ENCODE peak calls at places on chromosomes 16 and 17, in six cellular contexts. A is heart left ventricle, T is IMR-90, W is ovary, C is uterus, Z is breast epithelium. L is an unnamed sample.

GRCh38 chr17:10352866-10353265 is 19.9 kb downstream of the MYH13 start:
- DNase-seq in T (no peak), A (no peak), Z (no peak), W (no peak), C (no peak), L (no peak)

GRCh38 chr17:55089955-55090573 is 121.5 kb downstream of the STXBP4 start:
- DNase-seq in A (no peak), W (no peak), C (no peak), T (peak), Z (no peak), L (peak)

GRCh38 chr17:76736349-76737081 is 616 bp downstream of the SRSF2 start:
- DNase-seq in C (peak), W (peak), Z (peak), A (peak), T (peak), L (peak)

GRCh38 chr16:68656771-68657170 is 11.7 kb downstream of the CDH3 start:
- DNase-seq in C (no peak), A (no peak), Z (no peak), T (no peak), W (no peak), L (no peak)

GRCh38 chr17:2064511-2064910 is 9.6 kb downstream of the HIC1 start:
- DNase-seq in W (no peak), A (no peak), T (no peak), C (no peak), Z (no peak), L (no peak)

GRCh38 chr16:88688013-88688778 is 1.9 kb upstream of the SNAI3 start:
- DNase-seq in W (no peak), C (no peak), T (no peak), A (peak), Z (no peak), L (peak)

GRCh38 chr17:42651392-42651791 is 7.7 kb upstream of the TUBG2 start:
- DNase-seq in T (no peak), Z (no peak), W (no peak), C (no peak), A (no peak), L (no peak)

GRCh38 chr17:37384560-37385160 is 8.9 kb downstream of the C17orf78 start:
- DNase-seq in T (no peak), Z (no peak), A (no peak), C (no peak), W (no peak), L (no peak)

GRCh38 chr17:5508855-5509254 is 22.5 kb downstream of the MIS12 start:
- DNase-seq in Z (no peak), W (no peak), C (no peak), T (peak), A (no peak), L (no peak)

GRCh38 chr16:90000733-90001427 is 18.4 kb downstream of the DBNDD1 start:
- DNase-seq in T (no peak), W (no peak), Z (no peak), A (no peak), C (no peak), L (no peak)

GRCh38 chr16:53147500-53148065 is 92.8 kb downstream of the CHD9 start:
- DNase-seq in W (no peak), T (no peak), Z (no peak), C (no peak), A (no peak), L (no peak)

GRCh38 chr17:76384222-76384986 is at the start of gene SPHK1:
- DNase-seq in Z (no peak), W (peak), C (peak), A (peak), T (peak), L (peak)

GRCh38 chr17:77391668-77392375 is 251.1 kb downstream of the SEC14L1 start:
- DNase-seq in A (no peak), W (peak), C (peak), Z (peak), T (peak), L (no peak)

GRCh38 chr17:2796164-2797140 is at the start of gene RAP1GAP2:
- DNase-seq in A (peak), Z (peak), W (no peak), T (no peak), C (no peak), L (no peak)

GRCh38 chr17:48225725-48226567 is 118.4 kb downstream of the SNX11 start:
- DNase-seq in W (no peak), Z (no peak), A (no peak), C (no peak), T (no peak), L (no peak)

GRCh38 chr17:17994271-17994670 is 21.6 kb downstream of the DRC3 start:
- DNase-seq in C (no peak), W (peak), Z (no peak), A (no peak), T (no peak), L (peak)

GRCh38 chr16:56643080-56643778 is 4.8 kb downstream of the MT1A start:
- DNase-seq in A (peak), C (peak), Z (peak), T (no peak), W (peak), L (peak)

GRCh38 chr17:27878776-27879562 is 14.2 kb downstream of the LYRM9 start:
- DNase-seq in Z (no peak), W (peak), T (no peak), A (peak), C (no peak), L (no peak)

GRCh38 chr16:79887541-79888540 is 287.3 kb upstream of the MAF start:
- DNase-seq in A (no peak), Z (no peak), C (no peak), W (no peak), T (no peak), L (no peak)

GRCh38 chr16:30949655-30950515 is 1.0 kb downstream of the ORAI3 start:
- DNase-seq in T (peak), A (peak), C (peak), Z (peak), W (peak), L (peak)

DNA sequence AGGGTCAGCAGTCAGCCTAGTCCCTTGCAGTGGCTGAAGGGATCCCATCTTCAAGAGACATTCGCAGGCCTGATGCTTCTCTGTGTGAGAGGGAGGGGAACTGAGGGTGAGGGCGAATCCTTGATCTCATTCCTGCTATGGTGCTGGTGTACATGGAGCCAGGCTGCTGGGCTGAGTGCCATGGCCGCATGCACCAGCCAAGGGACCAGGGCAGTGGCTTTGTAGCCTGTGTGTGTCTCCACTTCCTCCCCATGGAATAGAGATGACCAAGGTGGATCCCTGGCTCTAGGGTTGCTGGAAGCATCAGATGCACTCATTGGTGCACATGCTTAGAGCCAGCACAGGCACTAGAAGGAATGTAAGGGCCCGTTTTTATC is 195.0 kb downstream of the FOXL1 start:
- DNase-seq in Z (no peak), C (no peak), T (no peak), A (no peak), W (no peak), L (no peak)
- TF ChIP-seq POLR2A in Z (no peak), C (no peak), T (no peak), A (no peak), W (no peak), L (no peak)

DNA sequence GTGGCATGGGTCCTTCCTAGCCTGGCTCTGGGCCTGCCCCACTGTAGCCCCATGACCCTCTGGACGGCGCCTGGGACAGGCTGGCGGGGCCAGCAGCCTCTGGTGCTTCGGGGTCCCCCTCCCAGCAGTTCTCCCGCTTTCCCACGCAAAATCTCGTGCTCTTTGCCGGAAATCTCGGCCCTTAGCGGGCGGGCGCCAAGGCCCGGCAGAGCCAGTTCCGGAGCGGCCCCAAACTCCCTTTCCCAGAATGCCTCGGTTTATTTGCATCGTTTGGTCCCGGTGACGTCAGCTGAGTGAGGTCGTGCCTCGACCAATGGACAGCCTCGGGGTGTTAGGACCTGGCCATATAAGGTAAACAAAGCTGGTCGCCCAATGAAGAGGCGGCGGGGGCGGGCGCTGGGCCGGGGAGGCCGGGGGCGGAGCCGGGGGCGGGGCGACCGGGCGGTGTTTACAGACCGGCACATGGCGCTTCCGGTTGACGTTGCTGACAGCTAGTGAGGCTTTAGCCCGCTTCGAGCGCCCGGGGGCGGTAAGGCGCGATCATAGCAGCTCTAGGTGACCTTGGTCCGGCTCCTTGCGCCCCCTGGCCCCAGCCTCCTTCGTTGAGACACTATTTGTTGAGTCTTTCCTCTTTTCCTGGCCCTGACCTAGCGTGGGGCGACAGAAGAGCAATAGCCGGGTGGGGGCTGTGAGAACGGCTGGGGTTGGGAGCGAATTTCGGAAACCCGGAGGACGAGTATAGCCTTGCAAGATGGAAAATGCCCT is 1.5 kb upstream of the UBALD1 start:
- DNase-seq in T (peak), W (peak), A (peak), Z (peak), C (peak), L (peak)
- TF ChIP-seq POLR2A in T (peak), W (peak), A (peak), Z (peak), C (peak), L (peak)

DNA sequence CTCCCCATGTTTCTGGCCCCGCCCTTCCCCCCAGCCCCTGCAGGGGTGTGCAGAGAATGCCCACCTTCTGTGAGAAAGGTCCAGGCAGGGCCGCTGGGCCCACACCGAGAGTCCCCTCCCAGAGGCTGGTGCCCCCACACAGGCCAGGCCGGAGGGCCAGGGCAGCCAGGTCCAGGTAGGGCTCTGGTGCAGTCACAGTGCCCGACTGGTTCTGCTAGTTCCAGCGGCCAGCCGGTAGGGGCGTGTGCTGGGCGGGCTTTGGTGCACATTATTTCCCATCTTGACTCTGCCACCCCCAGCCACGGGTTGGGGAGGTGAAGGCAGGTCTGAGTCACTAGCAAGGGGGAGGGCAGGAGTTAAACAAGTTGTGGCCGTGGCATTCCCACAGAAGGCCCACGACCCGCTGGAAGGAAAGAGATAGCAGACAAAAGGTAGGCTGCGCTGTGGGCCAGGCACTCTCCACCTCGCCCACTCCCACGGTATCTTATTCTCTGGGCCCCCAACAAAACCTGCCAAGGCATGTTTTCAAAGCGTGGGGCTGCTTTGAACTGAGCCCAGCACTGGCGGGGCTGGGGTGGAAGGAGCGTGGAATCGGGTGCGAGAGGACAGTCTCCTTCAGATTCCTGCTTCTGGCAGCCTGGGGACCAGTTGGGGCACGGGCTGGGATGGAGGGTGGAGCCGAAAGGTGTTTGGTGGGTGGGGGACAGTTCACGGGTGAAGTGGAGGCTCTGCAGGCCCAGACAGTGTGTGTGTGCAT is 1.9 kb downstream of the EPN3 start:
- DNase-seq in C (no peak), T (no peak), Z (no peak), A (no peak), W (no peak), L (peak)
- TF ChIP-seq POLR2A in C (no peak), T (no peak), Z (no peak), A (no peak), W (no peak), L (no peak)

DNA sequence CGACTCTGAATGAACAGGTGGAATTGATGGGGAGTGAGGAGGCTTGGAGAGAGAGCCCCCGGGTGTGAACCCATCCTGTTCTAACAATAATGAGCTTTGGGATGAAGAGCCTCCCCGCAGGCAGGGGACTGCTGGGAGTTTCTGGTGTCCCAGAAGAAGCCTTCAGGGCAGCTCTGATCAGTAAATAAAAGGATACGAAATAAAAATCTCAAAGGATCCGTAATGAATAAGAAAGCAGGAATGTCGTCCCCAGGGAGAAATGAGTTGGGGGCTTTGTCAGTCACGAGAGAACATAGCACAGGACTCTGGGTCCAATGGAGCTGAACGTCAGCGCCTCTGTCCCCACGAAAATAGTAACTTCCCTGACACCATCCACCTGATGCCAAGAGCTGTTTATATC is 113.4 kb downstream of the PITPNC1 start:
- DNase-seq in A (no peak), Z (no peak), T (no peak), C (no peak), W (no peak), L (no peak)
- TF ChIP-seq POLR2A in A (no peak), Z (no peak), T (no peak), C (no peak), W (no peak), L (no peak)

GRCh38 chr16:71609066-71609465 is 16.9 kb upstream of the MARVELD3 start:
- DNase-seq in T (no peak), W (no peak), A (no peak), Z (no peak), C (no peak), L (no peak)
- TF ChIP-seq POLR2A in T (no peak), W (no peak), A (no peak), Z (no peak), C (no peak), L (no peak)

GRCh38 chr16:50261160-50261706 is 5.1 kb upstream of the ADCY7 start:
- DNase-seq in T (no peak), W (no peak), A (no peak), Z (no peak), C (no peak), L (no peak)
- TF ChIP-seq POLR2A in T (no peak), W (no peak), A (no peak), Z (no peak), C (no peak), L (no peak)

DNA sequence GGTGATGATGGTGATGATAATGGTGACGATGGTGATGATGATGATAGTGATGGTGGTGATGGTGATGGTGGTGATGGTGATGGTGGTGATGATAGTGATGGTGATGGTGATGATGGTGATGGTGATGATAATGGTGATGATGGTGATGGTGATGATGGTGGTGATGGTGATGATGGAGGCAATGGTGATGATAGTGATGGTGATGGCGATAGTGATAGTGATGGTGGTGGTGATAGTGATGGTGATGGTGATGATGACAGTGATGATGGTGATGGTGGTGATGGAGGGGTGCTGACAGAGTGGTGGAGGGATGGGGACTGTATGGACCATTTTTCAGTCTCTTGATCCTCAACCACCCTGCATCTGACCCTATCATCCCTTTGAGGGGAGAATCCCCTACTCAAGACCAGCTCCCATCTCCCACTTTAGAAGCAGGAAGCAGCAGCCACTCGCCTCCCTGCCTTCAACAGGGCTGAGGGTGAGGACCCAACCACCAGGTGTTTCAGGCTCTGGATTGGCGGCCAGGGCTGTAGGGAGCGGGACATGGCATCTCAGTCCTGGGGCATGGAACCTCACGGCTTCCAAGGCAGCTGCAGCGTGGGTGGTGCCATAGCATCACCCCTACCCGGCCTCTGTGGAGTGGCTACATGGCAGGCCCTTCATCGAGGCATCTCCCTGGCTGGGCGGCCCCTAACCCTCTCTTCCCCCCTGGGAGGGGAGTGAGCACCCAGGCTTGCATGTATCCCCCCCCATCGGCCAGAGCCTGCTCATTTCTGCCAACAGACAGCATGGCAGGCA is 4.5 kb downstream of the FSCN2 start:
- DNase-seq in T (no peak), A (no peak), W (no peak), Z (no peak), C (no peak), L (no peak)
- TF ChIP-seq POLR2A in T (no peak), A (no peak), W (no peak), Z (no peak), C (no peak), L (no peak)

GRCh38 chr16:69761983-69762842 is at the start of gene WWP2:
- DNase-seq in C (peak), T (peak), W (peak), A (peak), Z (peak), L (peak)
- TF ChIP-seq POLR2A in C (peak), T (no peak), W (peak), A (no peak), Z (peak), L (peak)

DNA sequence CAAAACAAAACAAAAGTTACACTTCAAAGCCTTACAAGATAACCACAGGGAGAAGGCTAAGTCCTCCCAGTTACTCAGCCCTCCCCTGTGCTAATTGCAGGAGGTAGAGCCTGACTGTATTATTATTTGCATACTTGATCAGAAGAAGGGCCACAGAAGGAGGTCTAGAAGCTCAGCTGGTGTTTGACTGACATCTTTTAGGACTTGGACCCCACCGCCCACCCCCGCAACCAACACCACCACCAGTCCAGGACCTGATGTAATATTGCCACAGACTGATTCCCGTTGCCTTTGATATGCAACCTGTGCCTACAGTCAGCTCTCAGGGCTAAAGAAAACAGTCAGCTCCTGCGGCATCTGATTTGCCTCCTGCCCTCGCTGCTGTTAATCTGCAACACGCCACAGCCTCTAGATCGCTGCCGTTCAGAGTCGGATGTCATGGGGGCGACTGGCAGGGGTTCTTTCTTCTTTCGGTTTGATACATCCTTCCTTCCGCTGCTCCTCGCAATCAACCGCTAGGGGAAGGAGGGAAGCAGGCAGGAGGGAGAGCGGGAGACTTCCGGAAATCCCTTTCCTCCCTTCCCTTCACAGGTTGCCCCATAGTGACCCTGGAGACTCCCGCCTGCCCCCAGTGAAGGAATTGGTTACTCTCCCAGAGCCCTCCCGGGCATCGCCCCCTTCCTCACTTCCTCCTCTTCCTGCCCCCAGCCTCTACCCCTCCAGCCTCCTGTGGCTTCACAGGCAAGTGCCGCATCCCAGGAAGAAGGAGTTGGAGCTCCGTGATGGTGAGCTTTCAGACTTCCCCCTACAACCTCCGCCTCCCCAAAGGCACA is 90.5 kb upstream of the SOX9 start:
- DNase-seq in Z (no peak), A (peak), C (peak), T (peak), W (peak), L (no peak)
- TF ChIP-seq POLR2A in Z (no peak), A (no peak), C (no peak), T (no peak), W (no peak), L (no peak)